ENCODE peak calls at places on chromosomes 3 and 15, in eight cellular contexts. T is A549; D is GM12878; F is NCI-H510A treated with DMSO at 0.1 percent for 48 hours; N is naive thymus-derived CD8-positive, alpha-beta T cell; Q is right lobe of liver; M is stimulated activated CD8-positive, alpha-beta memory T cell treated with anti-CD3 and anti-CD28 coated beads, Interleukin-15, amount 100 ng/mL, for 1 hour; A is choroid plexus epithelial cell. R is an unnamed sample.

GRCh38 chr3:194166682-194167479 is 30.9 kb downstream of the HES1 start:
- DNase-seq in T (no peak), D (no peak), F (peak), N (no peak), Q (no peak), M (no peak), A (no peak), R (no peak)

GRCh38 chr15:75844629-75845390 is 1.6 kb downstream of the UBE2Q2 start:
- DNase-seq in T (no peak), D (no peak), F (no peak), N (no peak), Q (no peak), M (no peak), A (no peak), R (no peak)

GRCh38 chr3:46351646-46352045 is 2.3 kb upstream of the CCR2 start:
- DNase-seq in T (no peak), D (no peak), F (no peak), N (no peak), Q (no peak), M (no peak), A (no peak), R (no peak)

GRCh38 chr3:159669024-159669476 is 319.6 kb upstream of the IL12A start:
- DNase-seq in T (peak), D (no peak), F (no peak), N (no peak), Q (no peak), M (no peak), A (peak), R (no peak)

GRCh38 chr3:131711114-131711786 is 208.5 kb upstream of the MRPL3 start:
- DNase-seq in T (no peak), D (no peak), F (peak), N (no peak), Q (no peak), M (no peak), A (no peak), R (no peak)

GRCh38 chr15:51108933-51109550 is 14.3 kb upstream of the TNFAIP8L3 start:
- DNase-seq in T (no peak), D (no peak), F (no peak), N (no peak), Q (no peak), M (no peak), A (peak), R (no peak)

GRCh38 chr15:67680645-67681044 is 138.1 kb downstream of the MAP2K5 start:
- DNase-seq in T (no peak), D (no peak), F (peak), N (no peak), Q (no peak), M (no peak), A (peak), R (no peak)

GRCh38 chr15:73366766-73367623 is 1.8 kb downstream of the HCN4 start:
- DNase-seq in T (no peak), D (no peak), F (no peak), N (no peak), Q (no peak), M (no peak), A (no peak), R (no peak)

GRCh38 chr15:79314811-79315210 is 3.9 kb downstream of the TMED3 start:
- DNase-seq in T (no peak), D (no peak), F (no peak), N (no peak), Q (no peak), M (no peak), A (no peak), R (no peak)

GRCh38 chr3:189171707-189172106 is at the start of gene TPRG1:
- DNase-seq in T (no peak), D (no peak), F (no peak), N (no peak), Q (no peak), M (no peak), A (no peak), R (no peak)

GRCh38 chr3:156218353-156218744 is 98.0 kb downstream of the KCNAB1 start:
- DNase-seq in T (no peak), D (no peak), F (peak), N (no peak), Q (no peak), M (no peak), A (peak), R (no peak)

GRCh38 chr3:15159501-15160136 is 46.4 kb upstream of the CAPN7 start:
- DNase-seq in T (no peak), D (peak), F (no peak), N (no peak), Q (no peak), M (no peak), A (peak), R (no peak)

GRCh38 chr3:40452562-40452875 is 4.6 kb upstream of the RPL14 start:
- DNase-seq in T (no peak), D (no peak), F (no peak), N (no peak), Q (no peak), M (no peak), A (no peak), R (no peak)

GRCh38 chr3:31936661-31937060 is 44.4 kb downstream of the OSBPL10 start:
- DNase-seq in T (no peak), D (no peak), F (no peak), N (no peak), Q (no peak), M (no peak), A (peak), R (no peak)

GRCh38 chr3:71441925-71442620 is 141.5 kb downstream of the FOXP1 start:
- DNase-seq in T (no peak), D (no peak), F (no peak), N (no peak), Q (no peak), M (no peak), A (no peak), R (no peak)